ENCODE peak calls at places on chromosomes 11 and 22, in four cellular contexts. N is IMR-90, Z is mesenchymal stem cell, T is neuronal stem cell. C is an unnamed sample.

GRCh38 chr11:5364214-5364613 is 12.9 kb downstream of the OR51B6 start:
- DNase-seq in T (no peak), Z (peak), N (peak), C (no peak)

GRCh38 chr11:20310596-20311394 is 52.7 kb upstream of the HTATIP2 start:
- DNase-seq in Z (no peak), T (peak), N (no peak), C (no peak)

GRCh38 chr22:49404020-49404419 is 423.7 kb downstream of the BRD1 start:
- DNase-seq in T (no peak), Z (no peak), N (no peak), C (no peak)

GRCh38 chr11:44601471-44602370 is 36.3 kb downstream of the CD82 start:
- DNase-seq in Z (no peak), N (no peak), T (no peak), C (no peak)

GRCh38 chr22:29369460-29369859 is 18.9 kb downstream of the AP1B1 start:
- DNase-seq in N (peak), Z (peak), T (peak), C (peak)

GRCh38 chr11:119730789-119731386 is 1.9 kb upstream of the NECTIN1 start:
- DNase-seq in Z (no peak), N (no peak), T (no peak), C (no peak)

GRCh38 chr11:31986201-31986889 is 104.5 kb upstream of the RCN1 start:
- DNase-seq in T (no peak), Z (no peak), N (no peak), C (no peak)

GRCh38 chr11:134124660-134125451 is 56.0 kb downstream of the JAM3 start:
- DNase-seq in N (peak), Z (peak), T (peak), C (peak)

GRCh38 chr11:28086569-28086968 is 21.4 kb downstream of the KIF18A start:
- DNase-seq in T (no peak), N (peak), Z (peak), C (no peak)

GRCh38 chr22:19110064-19110458 is 12.2 kb downstream of the DGCR2 start:
- DNase-seq in T (no peak), N (no peak), Z (no peak), C (peak)

GRCh38 chr22:17138451-17139042 is 17.4 kb upstream of the TMEM121B start:
- DNase-seq in N (no peak), Z (no peak), T (no peak), C (no peak)

GRCh38 chr11:43944761-43945311 is 2.4 kb downstream of the C11orf96 start:
- DNase-seq in Z (peak), N (peak), T (no peak), C (peak)

GRCh38 chr22:30667092-30667485 is 586 bp downstream of the DUSP18 start:
- DNase-seq in T (no peak), Z (no peak), N (no peak), C (no peak)

GRCh38 chr11:76803023-76803422 is 19.9 kb downstream of the TSKU start:
- DNase-seq in T (no peak), Z (peak), N (peak), C (no peak)

GRCh38 chr11:111629499-111629898 is 27.2 kb downstream of the SIK2 start:
- DNase-seq in T (no peak), N (no peak), Z (no peak), C (no peak)

GRCh38 chr11:123194308-123195181 is 503 bp downstream of the CLMP start:
- DNase-seq in T (peak), N (peak), Z (peak), C (peak)

GRCh38 chr11:92269841-92270240 is 45.2 kb downstream of the FAT3 start:
- DNase-seq in N (no peak), T (no peak), Z (no peak), C (no peak)

GRCh38 chr11:1763336-1763795 is 361 bp downstream of the CTSD start:
- DNase-seq in T (no peak), Z (no peak), N (no peak), C (no peak)

GRCh38 chr11:17277024-17277584 is 565 bp downstream of the NUCB2 start:
- DNase-seq in Z (peak), T (no peak), N (peak), C (peak)

GRCh38 chr11:43376065-43376464 is 17.3 kb downstream of the TTC17 start:
- DNase-seq in N (no peak), Z (no peak), T (no peak), C (no peak)

GRCh38 chr11:116472661-116473060 is 300.1 kb downstream of the BUD13 start:
- DNase-seq in Z (no peak), T (no peak), N (no peak), C (no peak)

GRCh38 chr11:104694259-104695070 is 203.8 kb downstream of the CASP12 start:
- DNase-seq in N (peak), Z (peak), T (no peak), C (no peak)

GRCh38 chr11:105297463-105297862 is 157.9 kb upstream of the CARD18 start:
- DNase-seq in T (no peak), Z (peak), N (peak), C (no peak)

GRCh38 chr11:38718049-38718448 is 2120.0 kb upstream of the RAG2 start:
- DNase-seq in N (no peak), T (no peak), Z (peak), C (peak)

GRCh38 chr11:116615211-116615865 is 157.4 kb downstream of the BUD13 start:
- DNase-seq in Z (no peak), T (no peak), N (no peak), C (no peak)

GRCh38 chr11:47980907-47981621 is 705 bp downstream of the PTPRJ start:
- DNase-seq in N (peak), Z (peak), T (peak), C (peak)

GRCh38 chr11:73308963-73309960 is 1.2 kb downstream of the ARHGEF17 start:
- DNase-seq in Z (peak), T (peak), N (peak), C (peak)

GRCh38 chr11:70381872-70382842 is 16.2 kb upstream of the CTTN start:
- DNase-seq in N (peak), T (no peak), Z (peak), C (peak)

GRCh38 chr22:46673205-46673604 is 53.0 kb downstream of the GRAMD4 start:
- DNase-seq in Z (no peak), N (no peak), T (no peak), C (no peak)

GRCh38 chr11:111454561-111455192 is 57.5 kb downstream of the BTG4 start:
- DNase-seq in N (peak), Z (peak), T (peak), C (peak)

GRCh38 chr11:46336781-46337180 is 10.5 kb upstream of the DGKZ start:
- DNase-seq in Z (peak), N (no peak), T (no peak), C (no peak)

GRCh38 chr11:129721685-129722084 is 94.0 kb upstream of the TMEM45B start:
- DNase-seq in T (no peak), Z (no peak), N (no peak), C (no peak)

GRCh38 chr11:28842716-28843115 is 734.5 kb downstream of the METTL15 start:
- DNase-seq in Z (peak), N (peak), T (no peak), C (peak)

GRCh38 chr22:37626144-37626543 is 13.3 kb upstream of the SH3BP1 start:
- DNase-seq in N (peak), T (no peak), Z (no peak), C (no peak)

GRCh38 chr11:11010624-11011127 is 152.8 kb upstream of the ZBED5 start:
- DNase-seq in Z (peak), T (peak), N (peak), C (peak)

GRCh38 chr11:122435540-122436187 is 219.9 kb upstream of the UBASH3B start:
- DNase-seq in T (no peak), Z (no peak), N (no peak), C (no peak)

GRCh38 chr11:75655619-75656018 is 13.2 kb downstream of the MAP6 start:
- DNase-seq in Z (no peak), N (peak), T (no peak), C (no peak)

GRCh38 chr11:116984589-116984988 is 113.6 kb downstream of the SIK3 start:
- DNase-seq in Z (peak), N (peak), T (no peak), C (no peak)

GRCh38 chr11:68978931-68979591 is 1.7 kb downstream of the MRGPRD start:
- DNase-seq in Z (no peak), T (no peak), N (no peak), C (no peak)

GRCh38 chr11:68982134-68982533 is 1.3 kb upstream of the MRGPRD start:
- DNase-seq in N (no peak), T (no peak), Z (no peak), C (no peak)

GRCh38 chr11:68978626-68978930 is 2.2 kb downstream of the MRGPRD start:
- DNase-seq in T (no peak), Z (no peak), N (no peak), C (no peak)

GRCh38 chr11:68979931-68980775 is 633 bp downstream of the MRGPRD start:
- DNase-seq in Z (no peak), T (no peak), N (no peak), C (no peak)

GRCh38 chr11:68980776-68981065 is at the start of gene MRGPRD:
- DNase-seq in T (no peak), Z (no peak), N (no peak), C (no peak)
- H2BK5ac ChIP-seq in T (no peak), Z (no peak), N (no peak), C (no peak)

GRCh38 chr22:50599816-50600454 is 658 bp upstream of the MAPK8IP2 start:
- DNase-seq in Z (peak), T (peak), N (no peak), C (peak)
- H3K4me3 ChIP-seq in Z (no peak), T (peak), N (no peak), C (no peak)

DNA sequence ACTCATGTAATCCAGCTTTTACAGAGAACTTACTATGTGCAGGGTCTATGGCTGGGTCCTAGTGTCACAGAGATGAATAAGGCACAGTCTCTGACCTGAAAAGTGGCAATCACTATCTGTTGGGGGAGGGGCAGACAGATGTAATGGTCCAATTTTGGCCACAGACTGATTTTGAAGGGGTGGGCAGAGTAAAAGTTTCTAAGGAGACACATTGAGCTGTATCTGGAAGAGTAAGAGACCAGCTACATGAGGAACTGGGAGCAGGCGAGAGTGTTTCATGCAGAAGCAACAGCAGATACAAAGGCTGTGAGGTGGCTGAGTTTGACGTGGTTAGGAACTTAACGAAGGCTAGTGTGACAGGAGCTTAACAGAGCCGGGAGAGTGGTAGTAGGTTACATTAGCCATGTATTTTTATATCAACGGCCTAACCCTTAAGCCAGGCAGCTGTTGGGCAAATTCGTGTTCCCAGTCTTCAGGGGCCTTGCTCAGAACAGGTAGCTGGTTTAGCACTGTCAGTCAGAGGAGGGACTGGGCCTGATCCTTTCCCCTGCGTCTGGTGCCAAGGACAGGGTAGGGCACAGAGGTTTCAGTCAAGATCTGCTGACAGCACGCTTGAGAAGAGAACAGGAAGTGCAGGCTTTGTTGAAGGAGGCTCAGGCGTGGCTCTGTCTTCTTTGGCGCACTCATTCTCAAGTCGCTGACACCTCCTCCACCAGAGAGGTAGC is 1.4 kb upstream of the STIM1 start:
- DNase-seq in Z (no peak), T (no peak), N (no peak), C (no peak)
- H3K18ac ChIP-seq in Z (peak), T (no peak), N (peak), C (peak)

DNA sequence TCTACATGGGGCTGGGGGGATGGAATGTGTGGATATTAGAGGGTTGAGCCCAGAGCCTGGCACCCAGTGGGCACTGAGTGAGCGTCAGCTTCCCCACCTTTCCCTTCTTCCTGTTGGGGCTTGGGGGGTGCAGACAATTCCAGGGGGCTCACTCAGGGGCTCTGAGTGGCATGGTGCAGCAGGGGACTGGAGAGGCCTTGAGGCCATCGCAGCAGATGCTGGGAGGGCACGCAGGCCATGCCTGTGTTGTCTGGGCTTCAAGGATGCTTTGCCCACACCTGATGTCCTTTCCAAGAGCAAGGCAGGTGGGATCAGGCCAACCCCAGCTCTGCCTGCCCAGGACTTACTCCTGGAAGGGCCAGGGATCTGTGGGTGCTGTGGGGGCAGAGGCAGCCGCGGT is 11.2 kb upstream of the TTLL12 start:
- DNase-seq in Z (no peak), T (no peak), N (no peak), C (no peak)
- H2BK5ac ChIP-seq in Z (no peak), T (no peak), N (no peak), C (no peak)

DNA sequence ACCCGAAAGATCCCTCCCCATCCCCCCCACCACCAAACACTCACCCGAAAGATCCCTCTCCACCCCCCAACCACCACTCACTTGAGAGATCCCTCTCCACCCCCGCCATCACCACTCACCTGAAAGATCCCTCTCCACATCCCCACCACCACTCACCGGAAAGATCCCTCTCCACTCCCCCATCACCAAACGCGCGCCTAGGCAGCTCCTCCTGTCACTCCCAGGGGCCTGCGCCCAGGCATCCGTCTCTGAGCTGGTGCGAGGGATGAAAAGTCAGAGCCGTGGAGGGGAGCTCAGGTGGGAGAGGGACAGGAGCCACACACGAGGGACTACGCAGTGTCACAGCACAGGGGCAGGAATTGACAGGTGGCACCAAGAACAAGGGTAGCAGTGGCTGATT is 11.5 kb downstream of the KIAA0930 start:
- DNase-seq in N (no peak), Z (no peak), T (no peak), C (no peak)
- H3K4me3 ChIP-seq in N (no peak), Z (no peak), T (no peak), C (no peak)

DNA sequence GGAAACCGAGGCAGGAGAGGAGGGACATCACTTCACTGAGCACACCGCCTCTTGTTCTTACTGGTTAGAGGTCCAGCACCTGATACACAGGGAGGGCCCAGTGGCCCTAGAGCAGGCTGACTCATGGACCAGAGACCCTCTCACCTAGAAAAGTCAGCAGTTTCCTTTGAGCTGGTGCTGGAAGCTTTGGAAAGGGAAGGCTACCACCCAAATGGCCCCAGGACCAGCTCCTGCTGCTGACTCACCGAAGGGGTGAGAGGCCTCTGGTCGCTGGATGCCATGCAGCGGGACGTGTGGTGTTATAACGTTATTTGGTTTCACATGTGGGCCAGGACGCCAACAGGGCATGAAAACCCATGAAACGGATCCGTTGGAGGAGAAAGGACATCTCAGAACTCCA is 3.8 kb downstream of the NADSYN1 start:
- DNase-seq in N (no peak), Z (no peak), T (no peak), C (no peak)
- H3K18ac ChIP-seq in N (no peak), Z (no peak), T (no peak), C (no peak)

C was measured in mesendoderm.